ENCODE peak calls at places on chromosomes 5 and 9, in ten cellular contexts. One of them, this sample, is unnamed.

GRCh38 chr9:18255158-18255629 is 218.8 kb upstream of the ADAMTSL1 start:
- DNase-seq in stomach: peak; percentile 83
- DNase-seq in SK-N-SH: peak; percentile 68
- DNase-seq in HepG2: peak; percentile 67
- DNase-seq in H1: peak; percentile 31
- DNase-seq in transverse colon: peak; percentile 78
- DNase-seq in upper lobe of left lung: peak; percentile 79
- DNase-seq in K562: peak; percentile 68
- DNase-seq in esophagus muscularis mucosa: no peak
- DNase-seq in suprapubic skin: peak; percentile 89
- DNase-seq in this sample: peak; percentile 91

GRCh38 chr9:134661791-134662142 is 20.2 kb downstream of the COL5A1 start:
- DNase-seq in stomach: no peak
- DNase-seq in SK-N-SH: peak; percentile 62
- DNase-seq in HepG2: no peak
- DNase-seq in H1: no peak
- DNase-seq in transverse colon: peak; percentile 23
- DNase-seq in upper lobe of left lung: no peak
- DNase-seq in K562: no peak
- DNase-seq in esophagus muscularis mucosa: no peak
- DNase-seq in suprapubic skin: peak; percentile 82
- DNase-seq in this sample: peak; percentile 93

GRCh38 chr9:93057703-93058356 is 671 bp upstream of the SUSD3 start:
- DNase-seq in stomach: no peak
- DNase-seq in SK-N-SH: no peak
- DNase-seq in HepG2: no peak
- DNase-seq in H1: no peak
- DNase-seq in transverse colon: no peak
- DNase-seq in upper lobe of left lung: no peak
- DNase-seq in K562: no peak
- DNase-seq in esophagus muscularis mucosa: no peak
- DNase-seq in suprapubic skin: no peak
- DNase-seq in this sample: no peak

GRCh38 chr9:121815556-121816448 is 164.4 kb downstream of the DAB2IP start:
- DNase-seq in stomach: no peak
- DNase-seq in SK-N-SH: no peak
- DNase-seq in HepG2: no peak
- DNase-seq in H1: no peak
- DNase-seq in transverse colon: no peak
- DNase-seq in upper lobe of left lung: no peak
- DNase-seq in K562: no peak
- DNase-seq in esophagus muscularis mucosa: no peak
- DNase-seq in suprapubic skin: no peak
- DNase-seq in this sample: no peak

GRCh38 chr9:124491049-124491975 is 15.9 kb downstream of the NR5A1 start:
- DNase-seq in stomach: no peak
- DNase-seq in SK-N-SH: no peak
- DNase-seq in HepG2: no peak
- DNase-seq in H1: no peak
- DNase-seq in transverse colon: no peak
- DNase-seq in upper lobe of left lung: no peak
- DNase-seq in K562: no peak
- DNase-seq in esophagus muscularis mucosa: no peak
- DNase-seq in suprapubic skin: no peak
- DNase-seq in this sample: no peak

GRCh38 chr9:103681435-103681834 is 412.7 kb upstream of the SMC2 start:
- DNase-seq in stomach: no peak
- DNase-seq in SK-N-SH: no peak
- DNase-seq in HepG2: no peak
- DNase-seq in H1: no peak
- DNase-seq in transverse colon: no peak
- DNase-seq in upper lobe of left lung: no peak
- DNase-seq in K562: no peak
- DNase-seq in esophagus muscularis mucosa: no peak
- DNase-seq in suprapubic skin: no peak
- DNase-seq in this sample: no peak

GRCh38 chr9:112076814-112077213 is 98.3 kb downstream of the SUSD1 start:
- DNase-seq in stomach: no peak
- DNase-seq in SK-N-SH: no peak
- DNase-seq in HepG2: no peak
- DNase-seq in H1: no peak
- DNase-seq in transverse colon: no peak
- DNase-seq in upper lobe of left lung: no peak
- DNase-seq in K562: no peak
- DNase-seq in esophagus muscularis mucosa: peak; percentile 39
- DNase-seq in suprapubic skin: no peak
- DNase-seq in this sample: no peak

GRCh38 chr9:124752967-124753366 is 18.1 kb downstream of the NR6A1 start:
- DNase-seq in stomach: no peak
- DNase-seq in SK-N-SH: peak; percentile 29
- DNase-seq in HepG2: no peak
- DNase-seq in H1: no peak
- DNase-seq in transverse colon: no peak
- DNase-seq in upper lobe of left lung: no peak
- DNase-seq in K562: no peak
- DNase-seq in esophagus muscularis mucosa: no peak
- DNase-seq in suprapubic skin: no peak
- DNase-seq in this sample: no peak

GRCh38 chr9:22682536-22683392 is 236.1 kb downstream of the DMRTA1 start:
- DNase-seq in stomach: no peak
- DNase-seq in SK-N-SH: no peak
- DNase-seq in HepG2: no peak
- DNase-seq in H1: no peak
- DNase-seq in transverse colon: no peak
- DNase-seq in upper lobe of left lung: no peak
- DNase-seq in K562: no peak
- DNase-seq in esophagus muscularis mucosa: no peak
- DNase-seq in suprapubic skin: no peak
- DNase-seq in this sample: no peak

GRCh38 chr9:136865768-136866103 is 372 bp downstream of the EDF1 start:
- DNase-seq in stomach: peak; percentile 52
- DNase-seq in SK-N-SH: peak; percentile 78
- DNase-seq in HepG2: no peak
- DNase-seq in H1: no peak
- DNase-seq in transverse colon: peak; percentile 66
- DNase-seq in upper lobe of left lung: no peak
- DNase-seq in K562: no peak
- DNase-seq in esophagus muscularis mucosa: no peak
- DNase-seq in suprapubic skin: peak; percentile 76
- DNase-seq in this sample: peak; percentile 74

GRCh38 chr5:112931473-112931872 is 9.4 kb upstream of the REEP5 start:
- DNase-seq in stomach: no peak
- DNase-seq in SK-N-SH: no peak
- DNase-seq in HepG2: no peak
- DNase-seq in H1: no peak
- DNase-seq in transverse colon: no peak
- DNase-seq in upper lobe of left lung: no peak
- DNase-seq in K562: peak; percentile 70
- DNase-seq in esophagus muscularis mucosa: no peak
- DNase-seq in suprapubic skin: no peak
- DNase-seq in this sample: no peak

GRCh38 chr5:87541033-87541432 is 128.3 kb upstream of the CCNH start:
- DNase-seq in stomach: no peak
- DNase-seq in SK-N-SH: peak; percentile 19
- DNase-seq in HepG2: no peak
- DNase-seq in H1: no peak
- DNase-seq in transverse colon: peak; percentile 36
- DNase-seq in upper lobe of left lung: no peak
- DNase-seq in K562: peak; percentile 2
- DNase-seq in esophagus muscularis mucosa: no peak
- DNase-seq in suprapubic skin: no peak
- DNase-seq in this sample: peak; percentile 90

GRCh38 chr9:136671646-136672430 is 9.1 kb downstream of the EGFL7 start:
- DNase-seq in stomach: no peak
- DNase-seq in SK-N-SH: peak; percentile 93
- DNase-seq in HepG2: no peak
- DNase-seq in H1: no peak
- DNase-seq in transverse colon: no peak
- DNase-seq in upper lobe of left lung: no peak
- DNase-seq in K562: peak; percentile 72
- DNase-seq in esophagus muscularis mucosa: no peak
- DNase-seq in suprapubic skin: no peak
- DNase-seq in this sample: no peak

GRCh38 chr9:84471816-84472215 is 131.3 kb upstream of the SLC28A3 start:
- DNase-seq in stomach: no peak
- DNase-seq in SK-N-SH: no peak
- DNase-seq in HepG2: no peak
- DNase-seq in H1: no peak
- DNase-seq in transverse colon: no peak
- DNase-seq in upper lobe of left lung: no peak
- DNase-seq in K562: no peak
- DNase-seq in esophagus muscularis mucosa: no peak
- DNase-seq in suprapubic skin: no peak
- DNase-seq in this sample: no peak

DNA sequence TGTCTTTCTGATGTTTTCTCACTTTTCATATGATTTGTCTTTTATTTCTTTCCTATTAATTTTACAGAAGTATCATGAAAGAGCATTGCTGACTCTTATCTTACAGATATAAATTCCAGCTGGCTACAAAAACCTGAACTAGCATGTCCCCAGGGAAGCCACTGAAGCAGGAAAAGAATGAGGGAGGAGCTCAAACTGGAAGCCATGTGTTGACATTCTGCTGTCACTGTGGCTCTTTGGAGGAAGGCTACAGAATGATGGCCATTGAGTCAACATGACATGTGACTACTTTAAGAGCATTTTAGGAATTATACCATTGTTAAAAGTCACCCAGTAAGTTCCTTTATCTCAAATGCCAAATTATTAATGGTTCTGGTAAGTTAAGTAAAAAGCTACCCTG is 638.3 kb upstream of the DMAC1 start:
- DNase-seq in stomach: no peak
- DNase-seq in SK-N-SH: peak; percentile 5
- DNase-seq in HepG2: no peak
- DNase-seq in H1: no peak
- DNase-seq in transverse colon: no peak
- DNase-seq in upper lobe of left lung: no peak
- DNase-seq in K562: no peak
- DNase-seq in esophagus muscularis mucosa: no peak
- DNase-seq in suprapubic skin: no peak
- DNase-seq in this sample: no peak
- TF ChIP-seq EP300 in stomach: no peak
- TF ChIP-seq EP300 in SK-N-SH: no peak
- TF ChIP-seq EP300 in HepG2: no peak
- TF ChIP-seq EP300 in H1: no peak
- TF ChIP-seq EP300 in transverse colon: no peak
- TF ChIP-seq EP300 in upper lobe of left lung: no peak
- TF ChIP-seq EP300 in K562: no peak
- TF ChIP-seq EP300 in esophagus muscularis mucosa: no peak
- TF ChIP-seq EP300 in suprapubic skin: no peak
- TF ChIP-seq EP300 in this sample: no peak

DNA sequence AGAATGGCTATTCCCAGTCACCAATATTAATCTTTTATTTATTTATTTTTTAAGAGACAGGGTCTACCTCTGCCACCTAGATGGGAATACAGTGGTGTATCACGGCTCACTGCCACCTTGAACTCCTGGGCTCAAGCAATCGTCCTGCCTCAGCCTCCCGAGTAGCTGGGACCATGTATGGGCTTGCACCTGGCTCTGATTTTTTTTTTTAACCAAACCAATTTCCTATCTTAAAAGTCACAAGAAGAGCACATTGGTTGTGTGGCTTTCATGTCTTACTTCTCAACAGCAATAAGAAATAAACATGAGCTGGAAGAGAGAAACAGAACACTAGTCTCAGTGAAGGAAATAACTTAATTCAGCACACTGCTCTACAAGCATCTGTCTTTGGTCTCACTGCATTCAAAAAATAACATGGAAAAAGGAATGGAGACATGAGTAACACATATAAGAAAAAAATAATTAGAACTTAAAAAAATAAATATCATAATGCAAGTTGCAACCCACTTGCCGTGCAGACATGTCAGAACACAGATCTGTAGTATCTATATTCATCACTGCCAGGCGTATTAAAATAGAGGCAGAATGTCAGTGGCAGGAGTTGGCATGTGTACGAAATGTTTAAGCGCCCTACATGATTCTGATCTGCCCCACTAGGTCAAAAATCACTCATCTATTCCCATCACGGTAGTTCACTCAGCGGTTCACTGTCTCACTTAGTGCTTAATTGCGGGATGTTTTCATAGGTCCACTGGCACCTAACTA is 66.4 kb downstream of the EFNA5 start:
- DNase-seq in stomach: no peak
- DNase-seq in SK-N-SH: no peak
- DNase-seq in HepG2: no peak
- DNase-seq in H1: no peak
- DNase-seq in transverse colon: no peak
- DNase-seq in upper lobe of left lung: no peak
- DNase-seq in K562: no peak
- DNase-seq in esophagus muscularis mucosa: no peak
- DNase-seq in suprapubic skin: no peak
- DNase-seq in this sample: no peak
- H3K27ac ChIP-seq in stomach: no peak overlapping the region
- H3K27ac ChIP-seq in SK-N-SH: no peak overlapping the region
- H3K27ac ChIP-seq in HepG2: no peak overlapping the region
- H3K27ac ChIP-seq in H1: no peak overlapping the region
- H3K27ac ChIP-seq in transverse colon: no peak overlapping the region
- H3K27ac ChIP-seq in upper lobe of left lung: no peak overlapping the region
- H3K27ac ChIP-seq in K562: no peak overlapping the region
- H3K27ac ChIP-seq in esophagus muscularis mucosa: no peak overlapping the region
- H3K27ac ChIP-seq in suprapubic skin: no peak overlapping the region
- H3K27ac ChIP-seq in this sample: no peak overlapping the region

DNA sequence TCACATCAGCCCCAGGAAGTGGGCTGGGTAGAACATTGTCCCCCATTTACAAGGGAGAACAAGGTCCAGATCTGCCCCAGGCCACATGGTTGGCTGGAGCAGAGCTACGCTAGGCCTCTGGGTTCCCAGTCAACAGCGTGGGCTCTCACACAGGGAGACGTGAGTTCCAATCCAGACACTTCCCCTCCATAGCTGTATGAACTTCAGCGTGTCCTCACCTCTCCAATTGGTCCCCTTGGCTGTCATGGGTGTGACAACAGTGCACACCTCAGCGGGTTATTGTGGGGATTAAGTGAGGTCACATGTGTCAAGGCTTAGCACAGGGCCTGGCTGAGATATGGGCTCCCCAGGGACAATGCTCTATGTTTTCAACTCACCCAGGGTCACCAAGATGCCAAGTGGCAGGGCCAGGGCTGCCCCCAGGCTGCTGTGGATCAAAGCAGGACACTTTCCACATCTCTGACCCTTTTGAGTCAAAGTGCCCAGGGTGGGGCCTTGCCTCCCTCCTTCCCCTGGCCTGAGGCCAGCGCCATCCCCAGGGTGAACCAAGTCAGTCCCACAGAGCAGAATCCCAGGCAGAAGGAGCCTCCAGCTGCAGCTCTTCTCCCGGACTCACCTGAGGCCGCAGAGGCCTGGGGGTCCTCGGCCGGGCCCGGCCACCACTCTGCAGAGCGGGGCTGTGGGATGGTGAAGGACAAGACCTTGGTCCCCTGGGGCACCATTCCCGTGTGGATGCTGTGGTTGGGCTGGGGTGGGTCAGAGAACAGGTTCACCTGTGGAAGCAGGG is 19.8 kb downstream of the AKNA start:
- DNase-seq in stomach: no peak
- DNase-seq in SK-N-SH: no peak
- DNase-seq in HepG2: no peak
- DNase-seq in H1: no peak
- DNase-seq in transverse colon: no peak
- DNase-seq in upper lobe of left lung: no peak
- DNase-seq in K562: no peak
- DNase-seq in esophagus muscularis mucosa: no peak
- DNase-seq in suprapubic skin: no peak
- DNase-seq in this sample: no peak
- TF ChIP-seq POLR2AphosphoS5 in stomach: no peak
- TF ChIP-seq POLR2AphosphoS5 in SK-N-SH: no peak
- TF ChIP-seq POLR2AphosphoS5 in HepG2: no peak
- TF ChIP-seq POLR2AphosphoS5 in H1: no peak
- TF ChIP-seq POLR2AphosphoS5 in transverse colon: no peak
- TF ChIP-seq POLR2AphosphoS5 in upper lobe of left lung: no peak
- TF ChIP-seq POLR2AphosphoS5 in K562: no peak
- TF ChIP-seq POLR2AphosphoS5 in esophagus muscularis mucosa: no peak
- TF ChIP-seq POLR2AphosphoS5 in suprapubic skin: no peak
- TF ChIP-seq POLR2AphosphoS5 in this sample: no peak

GRCh38 chr5:81972496-81972791 is 621 bp downstream of the ATG10 start:
- DNase-seq in stomach: no peak
- DNase-seq in SK-N-SH: no peak
- DNase-seq in HepG2: no peak
- DNase-seq in H1: no peak
- DNase-seq in transverse colon: no peak
- DNase-seq in upper lobe of left lung: no peak
- DNase-seq in K562: no peak
- DNase-seq in esophagus muscularis mucosa: no peak
- DNase-seq in suprapubic skin: no peak
- DNase-seq in this sample: no peak
- TF ChIP-seq EP300 in stomach: no peak
- TF ChIP-seq EP300 in SK-N-SH: no peak
- TF ChIP-seq EP300 in HepG2: no peak
- TF ChIP-seq EP300 in H1: no peak
- TF ChIP-seq EP300 in transverse colon: no peak
- TF ChIP-seq EP300 in upper lobe of left lung: no peak
- TF ChIP-seq EP300 in K562: no peak
- TF ChIP-seq EP300 in esophagus muscularis mucosa: no peak
- TF ChIP-seq EP300 in suprapubic skin: no peak
- TF ChIP-seq EP300 in this sample: no peak

This sample was measured in sigmoid colon.